ENCODE peak calls at places on chromosome 1, in seven cellular contexts. X, W, B, S, J, H and L are unnamed samples.

GRCh38 chr1:240719953-240720700 is 108.2 kb upstream of the GREM2 start:
- DNase-seq in X (no peak), W (no peak), B (no peak), S (no peak), J (no peak), H (no peak), L (no peak)

GRCh38 chr1:205266584-205267305 is 39.0 kb downstream of the TMCC2 start:
- DNase-seq in X (no peak), W (no peak), B (no peak), S (no peak), J (no peak), H (no peak), L (no peak)

GRCh38 chr1:66752000-66752592 is at the start of gene DYNLT5:
- DNase-seq in X (peak), W (peak), B (no peak), S (no peak), J (peak), H (no peak), L (no peak)

GRCh38 chr1:96926176-96926575 is 204.6 kb downstream of the PTBP2 start:
- DNase-seq in X (no peak), W (no peak), B (no peak), S (no peak), J (no peak), H (peak), L (no peak)

GRCh38 chr1:6246497-6247295 is 2.7 kb downstream of the HES3 start:
- DNase-seq in X (peak), W (peak), B (peak), S (no peak), J (peak), H (peak), L (no peak)

GRCh38 chr1:218330043-218330623 is 15.0 kb upstream of the TGFB2 start:
- DNase-seq in X (no peak), W (no peak), B (no peak), S (no peak), J (no peak), H (no peak), L (no peak)

GRCh38 chr1:169546087-169546995 is 39.9 kb downstream of the F5 start:
- DNase-seq in X (no peak), W (peak), B (no peak), S (peak), J (peak), H (peak), L (peak)

GRCh38 chr1:77834771-77835334 is 53.6 kb upstream of the NEXN start:
- DNase-seq in X (no peak), W (no peak), B (no peak), S (no peak), J (no peak), H (no peak), L (no peak)